ENCODE peak calls at places on chromosomes 3 and 15, in five cellular contexts. C is dorsolateral prefrontal cortex, P is T47D, V is HS-5, U is NCI-H69. I is an unnamed sample.

GRCh38 chr3:157147099-157147803 is 12.7 kb downstream of the CCNL1 start:
- DNase-seq in C (no peak), P (no peak), V (no peak), U (no peak), I (no peak)

GRCh38 chr3:22606938-22607337 is 596.2 kb upstream of the UBE2E2 start:
- DNase-seq in C (no peak), P (no peak), V (peak), U (no peak), I (peak)

GRCh38 chr3:153313307-153313945 is 151.4 kb downstream of the RAP2B start:
- DNase-seq in C (no peak), P (no peak), V (no peak), U (peak), I (peak)

GRCh38 chr3:99945328-99945995 is 127.8 kb downstream of the CMSS1 start:
- DNase-seq in C (no peak), P (peak), V (no peak), U (peak), I (no peak)

GRCh38 chr3:197327701-197328100 is 29.3 kb upstream of the DLG1 start:
- DNase-seq in C (peak), P (no peak), V (no peak), U (no peak), I (peak)

GRCh38 chr15:70492240-70493177 is 270.8 kb downstream of the UACA start:
- DNase-seq in C (peak), P (no peak), V (no peak), U (peak), I (peak)

GRCh38 chr15:60397772-60398445 is at the start of gene ANXA2:
- DNase-seq in C (no peak), P (peak), V (no peak), U (peak), I (peak)

GRCh38 chr15:25947336-25948080 is 84.4 kb upstream of the ATP10A start:
- DNase-seq in C (peak), P (peak), V (no peak), U (peak), I (peak)

GRCh38 chr15:63497642-63498100 is 6.7 kb upstream of the USP3 start:
- DNase-seq in C (no peak), P (no peak), V (no peak), U (no peak), I (no peak)

GRCh38 chr3:5466752-5467151 is 279.2 kb downstream of the EDEM1 start:
- DNase-seq in C (no peak), P (no peak), V (no peak), U (no peak), I (no peak)

GRCh38 chr3:12430086-12430485 is 54.2 kb upstream of the TSEN2 start:
- DNase-seq in C (no peak), P (no peak), V (no peak), U (no peak), I (no peak)

GRCh38 chr15:80788536-80788935 is 9.4 kb downstream of the CEMIP start:
- DNase-seq in C (peak), P (no peak), V (no peak), U (no peak), I (no peak)